ENCODE peak calls at places on chromosomes 1 and 21, in seven cellular contexts. E, H, S, Z, Q, K and Y are unnamed samples.
A peak's percentile ranks its signal among the peaks of the same experiment; 100 is the strongest.

GRCh38 chr1:37056201-37056764 is 22.0 kb upstream of the GRIK3 start:
- DNase-seq in Z (no peak), Q (no peak), S (no peak), E (no peak), K (no peak), H (no peak), Y (no peak)

GRCh38 chr1:101431956-101432510 is 195.2 kb downstream of the S1PR1 start:
- DNase-seq in Z (no peak), Q (no peak), S (no peak), H (no peak), K (no peak), E (no peak), Y (no peak)

GRCh38 chr1:156149374-156150106 is 3.8 kb upstream of the SEMA4A start:
- DNase-seq in S (no peak), Z (no peak), H (no peak), E (no peak), Q (no peak), K (no peak), Y (peak; percentile 68)

GRCh38 chr1:21232044-21232443 is 55.3 kb upstream of the EIF4G3 start:
- DNase-seq in K (no peak), H (no peak), Z (peak; percentile 43), E (no peak), Q (no peak), S (peak; percentile 59), Y (peak; percentile 31)

GRCh38 chr1:37839676-37840075 is 19.7 kb downstream of the MTF1 start:
- DNase-seq in S (peak; percentile 48), Z (no peak), H (no peak), E (no peak), Q (no peak), K (no peak), Y (no peak)

GRCh38 chr1:156666862-156667609 is 10.2 kb downstream of the NES start:
- DNase-seq in Z (no peak), K (no peak), H (no peak), S (no peak), E (no peak), Q (no peak), Y (no peak)

GRCh38 chr1:206075786-206076725 is 23.1 kb downstream of the RHEX start:
- DNase-seq in Z (no peak), Q (no peak), H (no peak), S (no peak), K (no peak), E (no peak), Y (no peak)

GRCh38 chr1:3015744-3016143 is 5.5 kb upstream of the ACTRT2 start:
- DNase-seq in S (no peak), H (peak; percentile 6), E (no peak), Q (no peak), Z (no peak), K (no peak), Y (no peak)

GRCh38 chr1:192729500-192729899 is 79.3 kb upstream of the RGS2 start:
- DNase-seq in E (no peak), K (no peak), Z (no peak), Q (no peak), H (no peak), S (no peak), Y (no peak)

GRCh38 chr1:47696404-47696910 is 258.6 kb downstream of the FOXD2 start:
- DNase-seq in H (no peak), K (no peak), Q (no peak), S (no peak), E (no peak), Z (no peak), Y (no peak)

GRCh38 chr1:51788938-51789337 is 89.6 kb downstream of the NRDC start:
- DNase-seq in H (no peak), K (no peak), Q (no peak), S (no peak), Z (no peak), E (no peak), Y (no peak)

GRCh38 chr21:29217818-29218252 is 80.9 kb upstream of the BACH1 start:
- DNase-seq in K (no peak), E (no peak), H (no peak), Q (no peak), Z (no peak), S (no peak), Y (no peak)

GRCh38 chr1:225572422-225572821 is 80.5 kb downstream of the ENAH start:
- DNase-seq in Q (no peak), E (no peak), K (no peak), Z (no peak), S (no peak), H (no peak), Y (no peak)

GRCh38 chr1:229412056-229412455 is 21.8 kb downstream of the ACTA1 start:
- DNase-seq in S (no peak), K (no peak), Z (no peak), Q (no peak), H (no peak), E (no peak), Y (no peak)

GRCh38 chr1:115281143-115281542 is 56.9 kb downstream of the NGF start:
- DNase-seq in K (no peak), E (no peak), Q (no peak), H (no peak), Z (no peak), S (no peak), Y (no peak)
- H3K4me3 ChIP-seq in K (no peak overlapping the region), E (no peak overlapping the region), Q (no peak overlapping the region), H (no peak overlapping the region), Z (no peak overlapping the region), S (no peak overlapping the region), Y (no peak overlapping the region)

GRCh38 chr1:226809785-226810571 is 60.4 kb upstream of the PSEN2 start:
- DNase-seq in K (no peak), H (no peak), Q (no peak), S (no peak), E (no peak), Z (no peak), Y (no peak)
- TF ChIP-seq CTCF in K (no peak), H (no peak), Q (no peak), S (no peak), E (no peak), Z (no peak), Y (no peak)

DNA sequence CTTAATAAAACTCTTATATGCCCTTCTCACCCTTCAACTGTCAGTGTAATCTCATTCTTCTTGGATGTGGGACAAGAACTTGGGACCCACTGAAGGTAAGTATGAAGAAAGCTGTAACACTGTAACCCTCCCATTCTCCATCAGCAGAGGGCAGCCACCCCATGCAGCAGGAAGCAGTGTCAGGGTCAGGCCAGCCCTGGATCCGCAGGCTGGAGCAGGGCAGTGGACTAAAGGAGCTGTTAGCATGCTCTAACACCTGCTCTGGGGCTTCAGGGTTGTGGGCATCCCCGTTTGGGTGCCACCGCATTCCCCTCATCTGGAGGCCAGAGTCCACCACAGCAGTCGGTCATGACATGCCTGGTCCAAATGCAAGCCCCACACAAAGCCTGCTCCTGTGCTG is 156.5 kb downstream of the HIVEP3 start:
- DNase-seq in Q (no peak), K (no peak), H (no peak), Z (no peak), E (no peak), S (no peak), Y (no peak)
- H3K9me3 ChIP-seq in Q (no peaks in the 10 kb centered on the region), K (no peaks in the 10 kb centered on the region), H (no peaks in the 10 kb centered on the region), Z (no peaks in the 10 kb centered on the region), E (no peaks in the 10 kb centered on the region), S (no peaks in the 10 kb centered on the region), Y (no peaks in the 10 kb centered on the region)

DNA sequence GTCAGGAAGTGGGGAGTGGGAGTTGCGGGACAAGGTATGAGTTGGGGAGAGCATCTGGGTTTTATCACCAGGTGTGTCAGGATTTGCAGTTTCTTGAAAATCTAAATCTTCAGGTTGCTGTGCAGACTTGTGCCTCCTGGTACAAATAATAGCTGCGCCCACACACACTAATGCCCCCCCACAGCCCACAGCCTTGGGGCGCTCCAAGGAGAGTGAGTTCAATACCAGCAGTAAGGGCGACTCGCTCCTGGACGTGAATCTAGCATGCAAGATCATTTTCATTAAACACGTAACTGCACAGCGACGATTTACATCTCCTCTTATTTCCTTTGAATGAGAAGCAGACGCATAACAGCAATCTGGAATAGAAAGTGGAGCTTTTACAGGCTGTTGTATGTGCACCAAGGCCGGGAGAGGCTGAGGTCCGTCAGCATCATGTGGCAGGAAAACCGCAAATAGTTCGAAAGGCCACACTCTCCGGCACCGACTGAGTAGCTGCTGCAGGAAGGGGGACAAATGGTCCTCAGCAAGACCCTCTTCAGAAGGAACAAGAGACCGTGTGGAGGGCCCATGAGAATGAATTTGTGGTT is 439.6 kb downstream of the SMYD3 start:
- DNase-seq in E (no peak), Q (no peak), Z (no peak), K (peak; percentile 61), S (no peak), H (no peak), Y (no peak)
- H3K4me3 ChIP-seq in E (no peak overlapping the region), Q (no peak overlapping the region), Z (no peak overlapping the region), K (no peak overlapping the region), S (no peak overlapping the region), H (no peak overlapping the region), Y (no peak overlapping the region)

DNA sequence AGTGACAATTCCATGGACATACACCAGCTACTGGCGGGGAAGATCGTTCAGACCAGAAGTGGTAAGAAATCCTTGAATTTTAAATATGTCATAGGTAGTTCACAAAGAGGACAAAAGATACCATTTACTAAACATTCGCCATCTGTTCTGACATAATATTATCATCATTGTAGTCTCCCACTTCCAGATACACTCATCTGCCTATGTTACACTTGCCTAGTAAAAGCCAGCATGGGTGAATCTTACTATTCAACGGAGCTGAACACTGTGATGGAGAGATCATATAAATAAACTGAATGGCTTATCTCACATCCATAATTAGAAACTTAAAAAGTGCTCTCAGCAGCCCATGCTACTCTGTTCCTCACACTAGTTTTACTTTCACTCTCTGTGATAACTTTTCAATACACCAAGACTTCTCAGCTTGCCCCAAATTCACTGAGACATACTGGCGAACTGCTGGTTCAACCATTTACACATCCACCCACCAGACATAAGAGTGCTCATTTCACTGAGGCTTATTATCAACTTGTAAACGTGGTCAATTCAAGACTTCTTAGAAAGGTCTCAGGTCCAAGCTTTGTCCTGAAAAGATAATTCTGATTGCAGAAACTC is 463 bp upstream of the PRRC2C start:
- DNase-seq in Z (no peak), E (no peak), K (no peak), S (no peak), Q (no peak), H (no peak), Y (no peak)
- TF ChIP-seq CTCF in Z (no peak), E (no peak), K (no peak), S (peak; percentile 86), Q (no peak), H (no peak), Y (peak; percentile 63)